ENCODE peak calls at places on chromosomes 5 and 9, in eight cellular contexts. One of them, this sample, is unnamed.

GRCh38 chr5:173310296-173310769 is 17.9 kb downstream of the STC2 start:
- DNase-seq in fibroblast of pulmonary artery: no peak
- DNase-seq in mucosa of gallbladder: no peak
- DNase-seq in OCI-M1: no peak
- DNase-seq in renal cortical epithelial cell: no peak
- DNase-seq in stimulated activated CD8-positive, alpha-beta memory T cell treated with anti-CD3 and anti-CD28 coated beads, Interleukin-7, amount 100 ng/mL, for 24 hours: no peak
- DNase-seq in naive thymus-derived CD4-positive, alpha-beta T cell: no peak
- DNase-seq in omental fat pad: no peak
- DNase-seq in this sample: no peak

GRCh38 chr5:176608937-176609723 is 826 bp downstream of the GPRIN1 start:
- DNase-seq in fibroblast of pulmonary artery: no peak
- DNase-seq in mucosa of gallbladder: no peak
- DNase-seq in OCI-M1: no peak
- DNase-seq in renal cortical epithelial cell: peak; percentile 25
- DNase-seq in stimulated activated CD8-positive, alpha-beta memory T cell treated with anti-CD3 and anti-CD28 coated beads, Interleukin-7, amount 100 ng/mL, for 24 hours: no peak
- DNase-seq in naive thymus-derived CD4-positive, alpha-beta T cell: no peak
- DNase-seq in omental fat pad: no peak
- DNase-seq in this sample: peak; percentile 43

GRCh38 chr9:89684912-89685636 is 80.3 kb downstream of the GADD45G start:
- DNase-seq in fibroblast of pulmonary artery: no peak
- DNase-seq in mucosa of gallbladder: no peak
- DNase-seq in OCI-M1: no peak
- DNase-seq in renal cortical epithelial cell: no peak
- DNase-seq in stimulated activated CD8-positive, alpha-beta memory T cell treated with anti-CD3 and anti-CD28 coated beads, Interleukin-7, amount 100 ng/mL, for 24 hours: no peak
- DNase-seq in naive thymus-derived CD4-positive, alpha-beta T cell: no peak
- DNase-seq in omental fat pad: no peak
- DNase-seq in this sample: no peak

GRCh38 chr5:51416149-51416548 is 32.9 kb downstream of the ISL1 start:
- DNase-seq in fibroblast of pulmonary artery: no peak
- DNase-seq in mucosa of gallbladder: no peak
- DNase-seq in OCI-M1: peak; percentile 32
- DNase-seq in renal cortical epithelial cell: no peak
- DNase-seq in stimulated activated CD8-positive, alpha-beta memory T cell treated with anti-CD3 and anti-CD28 coated beads, Interleukin-7, amount 100 ng/mL, for 24 hours: no peak
- DNase-seq in naive thymus-derived CD4-positive, alpha-beta T cell: no peak
- DNase-seq in omental fat pad: no peak
- DNase-seq in this sample: no peak

GRCh38 chr9:2465921-2466460 is 155.6 kb upstream of the VLDLR start:
- DNase-seq in fibroblast of pulmonary artery: no peak
- DNase-seq in mucosa of gallbladder: peak; percentile 32
- DNase-seq in OCI-M1: peak; percentile 25
- DNase-seq in renal cortical epithelial cell: peak; percentile 92
- DNase-seq in stimulated activated CD8-positive, alpha-beta memory T cell treated with anti-CD3 and anti-CD28 coated beads, Interleukin-7, amount 100 ng/mL, for 24 hours: no peak
- DNase-seq in naive thymus-derived CD4-positive, alpha-beta T cell: no peak
- DNase-seq in omental fat pad: no peak
- DNase-seq in this sample: no peak

GRCh38 chr9:96674914-96675538 is 19.9 kb upstream of the PRXL2C start:
- DNase-seq in fibroblast of pulmonary artery: peak; percentile 57
- DNase-seq in mucosa of gallbladder: no peak
- DNase-seq in OCI-M1: no peak
- DNase-seq in renal cortical epithelial cell: peak; percentile 93
- DNase-seq in stimulated activated CD8-positive, alpha-beta memory T cell treated with anti-CD3 and anti-CD28 coated beads, Interleukin-7, amount 100 ng/mL, for 24 hours: no peak
- DNase-seq in naive thymus-derived CD4-positive, alpha-beta T cell: no peak
- DNase-seq in omental fat pad: no peak
- DNase-seq in this sample: no peak

GRCh38 chr5:135398160-135398854 is 724 bp downstream of the MACROH2A1 start:
- DNase-seq in fibroblast of pulmonary artery: peak; percentile 23
- DNase-seq in mucosa of gallbladder: peak; percentile 58
- DNase-seq in OCI-M1: peak; percentile 40
- DNase-seq in renal cortical epithelial cell: no peak
- DNase-seq in stimulated activated CD8-positive, alpha-beta memory T cell treated with anti-CD3 and anti-CD28 coated beads, Interleukin-7, amount 100 ng/mL, for 24 hours: no peak
- DNase-seq in naive thymus-derived CD4-positive, alpha-beta T cell: peak; percentile 40
- DNase-seq in omental fat pad: no peak
- DNase-seq in this sample: peak; percentile 70

GRCh38 chr5:124253421-124253820 is 493.0 kb downstream of the ZNF608 start:
- DNase-seq in fibroblast of pulmonary artery: no peak
- DNase-seq in mucosa of gallbladder: no peak
- DNase-seq in OCI-M1: no peak
- DNase-seq in renal cortical epithelial cell: no peak
- DNase-seq in stimulated activated CD8-positive, alpha-beta memory T cell treated with anti-CD3 and anti-CD28 coated beads, Interleukin-7, amount 100 ng/mL, for 24 hours: no peak
- DNase-seq in naive thymus-derived CD4-positive, alpha-beta T cell: no peak
- DNase-seq in omental fat pad: no peak
- DNase-seq in this sample: no peak

GRCh38 chr5:176418251-176418650 is 1.9 kb upstream of the CLTB start:
- DNase-seq in fibroblast of pulmonary artery: no peak
- DNase-seq in mucosa of gallbladder: no peak
- DNase-seq in OCI-M1: no peak
- DNase-seq in renal cortical epithelial cell: peak; percentile 49
- DNase-seq in stimulated activated CD8-positive, alpha-beta memory T cell treated with anti-CD3 and anti-CD28 coated beads, Interleukin-7, amount 100 ng/mL, for 24 hours: no peak
- DNase-seq in naive thymus-derived CD4-positive, alpha-beta T cell: no peak
- DNase-seq in omental fat pad: no peak
- DNase-seq in this sample: no peak